ENCODE peak calls at places on chromosomes 5 and 9, in four cellular contexts. H is testis, Q is mucosa of gallbladder, R is left colon. L is an unnamed sample.

GRCh38 chr9:125513634-125514413 is 193.2 kb downstream of the MAPKAP1 start:
- DNase-seq in H (no peak), Q (peak), R (peak), L (peak)

GRCh38 chr5:168174376-168174775 is 117.1 kb upstream of the WWC1 start:
- DNase-seq in H (no peak), Q (no peak), R (no peak), L (no peak)

GRCh38 chr5:64861281-64861680 is 92.6 kb downstream of the CWC27 start:
- DNase-seq in H (no peak), Q (no peak), R (no peak), L (no peak)

GRCh38 chr5:64000096-64000495 is 37.9 kb upstream of the HTR1A start:
- DNase-seq in H (no peak), Q (no peak), R (no peak), L (no peak)

GRCh38 chr5:106267256-106267655 is 1403.5 kb downstream of the EFNA5 start:
- DNase-seq in H (no peak), Q (no peak), R (no peak), L (no peak)

GRCh38 chr5:171813270-171813669 is 27.7 kb downstream of the SMIM23 start:
- DNase-seq in H (no peak), Q (no peak), R (no peak), L (no peak)

GRCh38 chr9:130245474-130245873 is 20.1 kb upstream of the HMCN2 start:
- DNase-seq in H (no peak), Q (no peak), R (no peak), L (no peak)

GRCh38 chr9:93126825-93127368 is 7.2 kb downstream of the NINJ1 start:
- DNase-seq in H (peak), Q (no peak), R (peak), L (peak)

GRCh38 chr5:33608476-33609026 is 167.8 kb downstream of the TARS1 start:
- DNase-seq in H (no peak), Q (peak), R (no peak), L (no peak)